ENCODE peak calls at places on chromosomes 11 and 22, in ten cellular contexts. B is Caco-2; S is A549; D is spleen; L is CD8-positive, alpha-beta memory T cell; G is mucosa of descending colon; R is tibial nerve; F is endodermal cell; M is HCT116; V is GM23338. X is an unnamed sample. For H3K4me1, the result is how much of the 10 kb centered on the place peaks cover.

GRCh38 chr11:14327105-14327504 is 31.9 kb downstream of the RRAS2 start:
- DNase-seq in B (no peak), V (no peak), M (no peak), D (no peak), S (no peak), F (no peak), R (no peak), G (no peak), L (no peak), X (no peak)

GRCh38 chr11:132357811-132358572 is 987.6 kb downstream of the NTM start:
- DNase-seq in S (no peak), V (no peak), M (no peak), L (no peak), D (no peak), G (peak), B (no peak), F (no peak), R (no peak), X (no peak)

GRCh38 chr22:21446128-21446826 is 20.9 kb upstream of the TMEM191C start:
- DNase-seq in L (no peak), G (no peak), B (peak), V (no peak), F (peak), S (no peak), D (peak), M (no peak), R (no peak), X (no peak)

GRCh38 chr11:100902454-100903141 is 215.5 kb downstream of the ARHGAP42 start:
- DNase-seq in L (no peak), B (no peak), M (no peak), G (no peak), F (no peak), R (no peak), V (no peak), D (no peak), S (no peak), X (no peak)

GRCh38 chr22:38167988-38168407 is 13.6 kb downstream of the PLA2G6 start:
- DNase-seq in G (no peak), V (no peak), F (no peak), M (no peak), B (no peak), R (no peak), L (no peak), D (no peak), S (no peak), X (no peak)

GRCh38 chr22:25348391-25348790 is 129.0 kb downstream of the CRYBB2 start:
- DNase-seq in V (no peak), S (no peak), F (no peak), R (no peak), M (no peak), D (no peak), L (no peak), B (no peak), G (no peak), X (no peak)

GRCh38 chr11:63499874-63500273 is 6.0 kb upstream of the LGALS12 start:
- DNase-seq in R (no peak), B (no peak), L (no peak), M (no peak), D (no peak), G (no peak), V (no peak), S (no peak), F (no peak), X (no peak)

GRCh38 chr11:3081386-3081751 is 24.1 kb upstream of the CARS1 start:
- DNase-seq in V (no peak), G (no peak), M (no peak), F (no peak), B (no peak), R (no peak), L (no peak), S (no peak), D (no peak), X (no peak)

GRCh38 chr22:22927888-22928665 is 40.5 kb downstream of the IGLL5 start:
- DNase-seq in M (no peak), B (no peak), L (no peak), S (no peak), D (no peak), V (no peak), R (no peak), F (no peak), G (no peak), X (no peak)

GRCh38 chr11:34921156-34921555 is 4.7 kb downstream of the PDHX start:
- DNase-seq in L (no peak), F (no peak), V (no peak), R (no peak), S (no peak), G (no peak), D (no peak), M (no peak), B (no peak), X (no peak)
- H3K4me1 ChIP-seq in L (under half), F (under half), V (under half), R (half or more), S (under half), G (under half), D (under half), M (under half), B (under half), X (under half)

GRCh38 chr11:113048820-113049555 is 87.8 kb downstream of the NCAM1 start:
- DNase-seq in F (no peak), M (no peak), B (no peak), L (no peak), V (no peak), D (no peak), S (no peak), G (no peak), R (no peak), X (no peak)
- H3K4me1 ChIP-seq in F (under half), M (under half), B (under half), L (under half), V (under half), D (under half), S (under half), G (under half), R (under half), X (under half)

GRCh38 chr11:114153224-114153623 is 93.7 kb downstream of the ZBTB16 start:
- DNase-seq in S (no peak), G (no peak), V (no peak), F (no peak), B (no peak), R (no peak), M (no peak), D (no peak), L (no peak), X (no peak)

GRCh38 chr11:114156766-114157165 is 97.3 kb downstream of the ZBTB16 start:
- DNase-seq in V (no peak), G (no peak), M (no peak), L (no peak), F (no peak), S (no peak), R (no peak), D (no peak), B (no peak), X (no peak)

GRCh38 chr11:114156131-114156581 is 96.6 kb downstream of the ZBTB16 start:
- DNase-seq in S (no peak), G (no peak), L (no peak), R (no peak), F (no peak), B (no peak), V (no peak), D (no peak), M (no peak), X (no peak)

GRCh38 chr11:114154271-114155047 is 94.9 kb downstream of the ZBTB16 start:
- DNase-seq in M (no peak), D (no peak), L (no peak), G (no peak), V (no peak), F (no peak), B (peak), S (no peak), R (peak), X (no peak)

DNA sequence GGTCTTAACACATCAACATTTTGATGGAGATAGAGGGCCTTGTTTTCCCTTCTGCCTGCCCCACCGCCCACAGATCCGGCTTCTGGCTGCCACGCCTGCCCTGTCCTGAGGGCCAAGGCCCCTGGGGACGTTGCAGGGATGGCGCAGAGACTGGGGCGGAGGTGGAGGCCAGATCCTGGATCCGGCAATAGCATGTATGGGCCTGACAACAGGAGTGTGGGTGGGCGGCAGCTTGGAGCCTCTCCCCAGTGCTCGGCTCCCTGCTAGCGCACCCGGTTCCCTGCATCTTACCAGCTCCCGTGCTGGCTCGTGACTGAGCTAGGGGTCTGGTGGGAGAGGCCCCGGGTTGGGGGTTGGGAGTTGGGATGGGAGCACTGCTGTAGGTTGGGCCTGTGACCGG is 95.6 kb downstream of the ZBTB16 start:
- DNase-seq in L (no peak), M (no peak), S (no peak), D (no peak), F (no peak), B (no peak), G (no peak), V (no peak), R (no peak), X (no peak)
- H3K4me1 ChIP-seq in L (under half), M (under half), S (under half), D (under half), F (under half), B (under half), G (under half), V (under half), R (half or more), X (under half)

GRCh38 chr11:45799562-45799961 is 5.4 kb upstream of the SLC35C1 start:
- DNase-seq in S (no peak), B (no peak), L (no peak), V (no peak), F (no peak), D (no peak), M (no peak), G (no peak), R (no peak), X (no peak)
- H3K4me1 ChIP-seq in S (under half), B (under half), L (under half), V (under half), F (under half), D (under half), M (under half), G (under half), R (under half), X (under half)